ENCODE peak calls at places on chromosome 17, in five cellular contexts. One of them, this sample, is unnamed.

GRCh38 chr17:46212634-46213435 is 19.6 kb upstream of the KANSL1 start:
- DNase-seq in activated CD4-positive, alpha-beta memory T cell treated with anti-CD3 and anti-CD28 coated beads for 36 hours: peak
- DNase-seq in ascending aorta: peak
- DNase-seq in stimulated activated CD8-positive, alpha-beta memory T cell treated with anti-CD3 and anti-CD28 coated beads, Interleukin-7, amount 100 ng/mL, for 24 hours: no peak
- DNase-seq in NCI-H1105: peak
- DNase-seq in this sample: peak

GRCh38 chr17:1039511-1040215 is 42.7 kb downstream of the TIMM22 start:
- DNase-seq in activated CD4-positive, alpha-beta memory T cell treated with anti-CD3 and anti-CD28 coated beads for 36 hours: no peak
- DNase-seq in ascending aorta: peak
- DNase-seq in stimulated activated CD8-positive, alpha-beta memory T cell treated with anti-CD3 and anti-CD28 coated beads, Interleukin-7, amount 100 ng/mL, for 24 hours: no peak
- DNase-seq in NCI-H1105: no peak
- DNase-seq in this sample: peak

GRCh38 chr17:7857724-7858486 is at the start of gene CYB5D1:
- DNase-seq in activated CD4-positive, alpha-beta memory T cell treated with anti-CD3 and anti-CD28 coated beads for 36 hours: peak
- DNase-seq in ascending aorta: peak
- DNase-seq in stimulated activated CD8-positive, alpha-beta memory T cell treated with anti-CD3 and anti-CD28 coated beads, Interleukin-7, amount 100 ng/mL, for 24 hours: no peak
- DNase-seq in NCI-H1105: peak
- DNase-seq in this sample: peak

GRCh38 chr17:81961087-81961514 is at the start of gene NOTUM:
- DNase-seq in activated CD4-positive, alpha-beta memory T cell treated with anti-CD3 and anti-CD28 coated beads for 36 hours: no peak
- DNase-seq in ascending aorta: no peak
- DNase-seq in stimulated activated CD8-positive, alpha-beta memory T cell treated with anti-CD3 and anti-CD28 coated beads, Interleukin-7, amount 100 ng/mL, for 24 hours: no peak
- DNase-seq in NCI-H1105: peak
- DNase-seq in this sample: peak

GRCh38 chr17:42016411-42016831 is 818 bp downstream of the DNAJC7 start:
- DNase-seq in activated CD4-positive, alpha-beta memory T cell treated with anti-CD3 and anti-CD28 coated beads for 36 hours: peak
- DNase-seq in ascending aorta: no peak
- DNase-seq in stimulated activated CD8-positive, alpha-beta memory T cell treated with anti-CD3 and anti-CD28 coated beads, Interleukin-7, amount 100 ng/mL, for 24 hours: no peak
- DNase-seq in NCI-H1105: no peak
- DNase-seq in this sample: peak

GRCh38 chr17:19570497-19571151 is 37.0 kb downstream of the SLC47A1 start:
- DNase-seq in activated CD4-positive, alpha-beta memory T cell treated with anti-CD3 and anti-CD28 coated beads for 36 hours: no peak
- DNase-seq in ascending aorta: no peak
- DNase-seq in stimulated activated CD8-positive, alpha-beta memory T cell treated with anti-CD3 and anti-CD28 coated beads, Interleukin-7, amount 100 ng/mL, for 24 hours: no peak
- DNase-seq in NCI-H1105: no peak
- DNase-seq in this sample: no peak

GRCh38 chr17:50926523-50926922 is 60.4 kb upstream of the TOB1 start:
- DNase-seq in activated CD4-positive, alpha-beta memory T cell treated with anti-CD3 and anti-CD28 coated beads for 36 hours: peak
- DNase-seq in ascending aorta: no peak
- DNase-seq in stimulated activated CD8-positive, alpha-beta memory T cell treated with anti-CD3 and anti-CD28 coated beads, Interleukin-7, amount 100 ng/mL, for 24 hours: no peak
- DNase-seq in NCI-H1105: no peak
- DNase-seq in this sample: peak

GRCh38 chr17:28416703-28417311 is 10.8 kb upstream of the SLC46A1 start:
- DNase-seq in activated CD4-positive, alpha-beta memory T cell treated with anti-CD3 and anti-CD28 coated beads for 36 hours: peak
- DNase-seq in ascending aorta: no peak
- DNase-seq in stimulated activated CD8-positive, alpha-beta memory T cell treated with anti-CD3 and anti-CD28 coated beads, Interleukin-7, amount 100 ng/mL, for 24 hours: no peak
- DNase-seq in NCI-H1105: peak
- DNase-seq in this sample: peak

GRCh38 chr17:76868669-76869208 is 535 bp downstream of the MGAT5B start:
- DNase-seq in activated CD4-positive, alpha-beta memory T cell treated with anti-CD3 and anti-CD28 coated beads for 36 hours: no peak
- DNase-seq in ascending aorta: no peak
- DNase-seq in stimulated activated CD8-positive, alpha-beta memory T cell treated with anti-CD3 and anti-CD28 coated beads, Interleukin-7, amount 100 ng/mL, for 24 hours: no peak
- DNase-seq in NCI-H1105: no peak
- DNase-seq in this sample: no peak

GRCh38 chr17:72561266-72561665 is 440.4 kb downstream of the SOX9 start:
- DNase-seq in activated CD4-positive, alpha-beta memory T cell treated with anti-CD3 and anti-CD28 coated beads for 36 hours: no peak
- DNase-seq in ascending aorta: no peak
- DNase-seq in stimulated activated CD8-positive, alpha-beta memory T cell treated with anti-CD3 and anti-CD28 coated beads, Interleukin-7, amount 100 ng/mL, for 24 hours: no peak
- DNase-seq in NCI-H1105: no peak
- DNase-seq in this sample: no peak

GRCh38 chr17:731943-732787 is at the start of gene TLCD3A:
- DNase-seq in activated CD4-positive, alpha-beta memory T cell treated with anti-CD3 and anti-CD28 coated beads for 36 hours: peak
- DNase-seq in ascending aorta: peak
- DNase-seq in stimulated activated CD8-positive, alpha-beta memory T cell treated with anti-CD3 and anti-CD28 coated beads, Interleukin-7, amount 100 ng/mL, for 24 hours: no peak
- DNase-seq in NCI-H1105: peak
- DNase-seq in this sample: peak

GRCh38 chr17:79282294-79282693 is 207.7 kb downstream of the ENGASE start:
- DNase-seq in activated CD4-positive, alpha-beta memory T cell treated with anti-CD3 and anti-CD28 coated beads for 36 hours: no peak
- DNase-seq in ascending aorta: no peak
- DNase-seq in stimulated activated CD8-positive, alpha-beta memory T cell treated with anti-CD3 and anti-CD28 coated beads, Interleukin-7, amount 100 ng/mL, for 24 hours: no peak
- DNase-seq in NCI-H1105: no peak
- DNase-seq in this sample: no peak

GRCh38 chr17:7404737-7405412 is 978 bp upstream of the TMEM256 start:
- DNase-seq in activated CD4-positive, alpha-beta memory T cell treated with anti-CD3 and anti-CD28 coated beads for 36 hours: peak
- DNase-seq in ascending aorta: peak
- DNase-seq in stimulated activated CD8-positive, alpha-beta memory T cell treated with anti-CD3 and anti-CD28 coated beads, Interleukin-7, amount 100 ng/mL, for 24 hours: no peak
- DNase-seq in NCI-H1105: no peak
- DNase-seq in this sample: no peak

GRCh38 chr17:28573966-28574480 is 2.7 kb downstream of the ALDOC start:
- DNase-seq in activated CD4-positive, alpha-beta memory T cell treated with anti-CD3 and anti-CD28 coated beads for 36 hours: no peak
- DNase-seq in ascending aorta: no peak
- DNase-seq in stimulated activated CD8-positive, alpha-beta memory T cell treated with anti-CD3 and anti-CD28 coated beads, Interleukin-7, amount 100 ng/mL, for 24 hours: no peak
- DNase-seq in NCI-H1105: no peak
- DNase-seq in this sample: no peak

GRCh38 chr17:48544356-48545021 is 420 bp downstream of the HOXB2 start:
- DNase-seq in activated CD4-positive, alpha-beta memory T cell treated with anti-CD3 and anti-CD28 coated beads for 36 hours: peak
- DNase-seq in ascending aorta: peak
- DNase-seq in stimulated activated CD8-positive, alpha-beta memory T cell treated with anti-CD3 and anti-CD28 coated beads, Interleukin-7, amount 100 ng/mL, for 24 hours: no peak
- DNase-seq in NCI-H1105: no peak
- DNase-seq in this sample: peak

GRCh38 chr17:61335845-61336655 is 63.6 kb upstream of the TBX2 start:
- DNase-seq in activated CD4-positive, alpha-beta memory T cell treated with anti-CD3 and anti-CD28 coated beads for 36 hours: no peak
- DNase-seq in ascending aorta: no peak
- DNase-seq in stimulated activated CD8-positive, alpha-beta memory T cell treated with anti-CD3 and anti-CD28 coated beads, Interleukin-7, amount 100 ng/mL, for 24 hours: no peak
- DNase-seq in NCI-H1105: peak
- DNase-seq in this sample: no peak

This sample was measured in myocyte.